ENCODE peak calls at places on chromosome 19, in seven cellular contexts. H, A, R, M, G, T and E are unnamed samples.

GRCh38 chr19:3440082-3440481 is 40.2 kb downstream of the SMIM24 start:
- DNase-seq in T (peak), H (peak), G (no peak), M (peak), R (peak), A (no peak), E (no peak)

GRCh38 chr19:823565-824121 is 1.9 kb upstream of the PLPPR3 start:
- DNase-seq in A (no peak), H (peak), M (no peak), T (no peak), G (peak), R (peak), E (no peak)

GRCh38 chr19:38061294-38061693 is 154.3 kb downstream of the SIPA1L3 start:
- DNase-seq in M (no peak), R (no peak), H (peak), G (no peak), A (peak), T (peak), E (peak)

GRCh38 chr19:29858000-29858596 is 46.3 kb downstream of the CCNE1 start:
- DNase-seq in T (peak), R (peak), H (no peak), A (no peak), G (peak), M (no peak), E (no peak)

GRCh38 chr19:2221918-2222317 is 14.2 kb downstream of the PLEKHJ1 start:
- DNase-seq in M (no peak), R (no peak), H (no peak), A (no peak), G (no peak), T (no peak), E (no peak)

GRCh38 chr19:2478324-2478755 is 2.4 kb downstream of the GADD45B start:
- DNase-seq in A (peak), T (no peak), M (peak), G (peak), H (peak), R (peak), E (no peak)

GRCh38 chr19:47573076-47574026 is at the start of gene ZNF541:
- DNase-seq in H (peak), M (peak), T (no peak), A (no peak), R (no peak), G (peak), E (no peak)

GRCh38 chr19:10960314-10961072 is at the start of gene SMARCA4:
- DNase-seq in M (peak), R (peak), T (peak), A (peak), H (peak), G (peak), E (peak)

GRCh38 chr19:57587529-57587928 is 3.6 kb downstream of the ZIK1 start:
- DNase-seq in G (no peak), M (no peak), H (peak), A (peak), R (no peak), T (no peak), E (peak)

GRCh38 chr19:19655641-19656343 is 7.7 kb downstream of the ATP13A1 start:
- DNase-seq in R (no peak), A (no peak), T (no peak), M (no peak), G (no peak), H (no peak), E (no peak)

GRCh38 chr19:10915511-10916091 is 12.8 kb downstream of the YIPF2 start:
- DNase-seq in R (no peak), M (no peak), A (peak), T (no peak), G (no peak), H (peak), E (peak)

GRCh38 chr19:48477067-48477685 is 8.0 kb downstream of the CYTH2 start:
- DNase-seq in G (no peak), R (no peak), H (no peak), M (no peak), T (no peak), A (no peak), E (no peak)

GRCh38 chr19:32599736-32600157 is 18.8 kb downstream of the PDCD5 start:
- DNase-seq in M (no peak), G (no peak), R (peak), H (peak), A (peak), T (peak), E (peak)

GRCh38 chr19:38952395-38953165 is 21.8 kb downstream of the MRPS12 start:
- DNase-seq in R (peak), T (peak), H (peak), M (no peak), A (no peak), G (no peak), E (no peak)

GRCh38 chr19:38849746-38850230 is at the start of gene HNRNPL:
- DNase-seq in G (peak), R (peak), T (no peak), A (no peak), M (peak), H (no peak), E (no peak)

GRCh38 chr19:42247631-42248199 is 5.3 kb upstream of the GSK3A start:
- DNase-seq in G (no peak), M (no peak), R (no peak), H (no peak), T (no peak), A (no peak), E (no peak)

GRCh38 chr19:5271145-5271544 is 69.5 kb downstream of the PTPRS start:
- DNase-seq in A (no peak), T (peak), M (no peak), R (no peak), H (no peak), G (no peak), E (no peak)

GRCh38 chr19:6519289-6519688 is 11.5 kb upstream of the TNFSF9 start:
- DNase-seq in A (peak), T (peak), M (no peak), R (no peak), H (peak), G (no peak), E (no peak)

GRCh38 chr19:15187026-15188007 is 13.5 kb downstream of the NOTCH3 start:
- DNase-seq in R (peak), G (no peak), T (no peak), A (no peak), M (no peak), H (no peak), E (no peak)

GRCh38 chr19:33396701-33397535 is 23.4 kb downstream of the CEBPG start:
- DNase-seq in G (peak), H (peak), T (no peak), M (peak), A (no peak), R (peak), E (no peak)

GRCh38 chr19:53372196-53372595 is 6.7 kb downstream of the ZNF525 start:
- DNase-seq in H (no peak), M (no peak), G (no peak), R (no peak), A (no peak), T (no peak), E (no peak)

GRCh38 chr19:33407716-33408115 is 34.2 kb downstream of the CEBPG start:
- DNase-seq in G (no peak), T (no peak), A (no peak), H (no peak), R (no peak), M (peak), E (no peak)

GRCh38 chr19:1921326-1921725 is 16.1 kb downstream of the ADAT3 start:
- DNase-seq in T (no peak), R (no peak), M (no peak), G (no peak), H (no peak), A (no peak), E (no peak)

GRCh38 chr19:55526216-55527196 is 10.4 kb downstream of the SBK2 start:
- DNase-seq in H (peak), T (peak), R (peak), G (peak), M (peak), A (no peak), E (no peak)

GRCh38 chr19:51407631-51408131 is 9.8 kb downstream of the SIGLEC10 start:
- DNase-seq in A (peak), R (peak), H (peak), G (no peak), M (no peak), T (peak), E (no peak)

GRCh38 chr19:53927745-53928144 is 18.7 kb downstream of the CACNG7 start:
- DNase-seq in G (no peak), R (peak), H (peak), A (peak), M (no peak), T (no peak), E (peak)

GRCh38 chr19:42313096-42313839 is at the start of gene TMEM145:
- DNase-seq in G (no peak), R (peak), M (no peak), A (peak), T (peak), H (peak), E (no peak)

GRCh38 chr19:610801-611505 is 21.3 kb downstream of the HCN2 start:
- DNase-seq in R (no peak), M (no peak), T (no peak), H (peak), G (no peak), A (no peak), E (peak)

GRCh38 chr19:14763497-14764145 is 14.7 kb downstream of the ADGRE2 start:
- DNase-seq in R (no peak), A (no peak), G (no peak), T (no peak), H (no peak), M (no peak), E (no peak)

GRCh38 chr19:43872547-43873336 is 45.6 kb downstream of the ZNF283 start:
- DNase-seq in R (no peak), G (no peak), H (peak), M (no peak), A (peak), T (no peak), E (no peak)

GRCh38 chr19:5627395-5627904 is 4.6 kb downstream of the SAFB start:
- DNase-seq in T (no peak), M (peak), A (no peak), H (no peak), R (peak), G (peak), E (no peak)

GRCh38 chr19:14434543-14435319 is 1.6 kb downstream of the PKN1 start:
- DNase-seq in G (peak), H (peak), M (peak), T (no peak), A (peak), R (no peak), E (no peak)

GRCh38 chr19:41746593-41747227 is 8.6 kb upstream of the CEACAM6 start:
- DNase-seq in G (no peak), T (peak), R (peak), H (peak), M (peak), A (peak), E (no peak)

GRCh38 chr19:11142528-11143171 is 12.9 kb downstream of the SPC24 start:
- DNase-seq in T (peak), A (peak), G (peak), M (peak), R (peak), H (peak), E (peak)

GRCh38 chr19:16660763-16661479 is at the start of gene TMEM38A:
- DNase-seq in A (peak), T (no peak), H (peak), G (peak), R (peak), M (peak), E (no peak)

GRCh38 chr19:18493440-18494266 is 28.2 kb downstream of the ELL start:
- DNase-seq in H (no peak), A (no peak), R (no peak), T (no peak), M (no peak), G (no peak), E (no peak)

GRCh38 chr19:18495204-18495911 is 26.5 kb downstream of the ELL start:
- DNase-seq in G (no peak), A (no peak), H (no peak), M (no peak), R (no peak), T (no peak), E (no peak)

GRCh38 chr19:18496980-18497256 is 25.0 kb downstream of the ELL start:
- DNase-seq in H (no peak), R (no peak), T (no peak), A (no peak), G (no peak), M (no peak), E (no peak)

GRCh38 chr19:18494267-18494607 is 27.6 kb downstream of the ELL start:
- DNase-seq in R (no peak), H (peak), A (no peak), M (no peak), G (no peak), T (no peak), E (no peak)

GRCh38 chr19:18496167-18496979 is 25.5 kb downstream of the ELL start:
- DNase-seq in T (no peak), R (no peak), A (peak), H (peak), G (peak), M (peak), E (no peak)
- H3K27ac ChIP-seq in T (no peak), R (no peak), A (peak), H (no peak), G (peak), M (peak), E (peak)

DNA sequence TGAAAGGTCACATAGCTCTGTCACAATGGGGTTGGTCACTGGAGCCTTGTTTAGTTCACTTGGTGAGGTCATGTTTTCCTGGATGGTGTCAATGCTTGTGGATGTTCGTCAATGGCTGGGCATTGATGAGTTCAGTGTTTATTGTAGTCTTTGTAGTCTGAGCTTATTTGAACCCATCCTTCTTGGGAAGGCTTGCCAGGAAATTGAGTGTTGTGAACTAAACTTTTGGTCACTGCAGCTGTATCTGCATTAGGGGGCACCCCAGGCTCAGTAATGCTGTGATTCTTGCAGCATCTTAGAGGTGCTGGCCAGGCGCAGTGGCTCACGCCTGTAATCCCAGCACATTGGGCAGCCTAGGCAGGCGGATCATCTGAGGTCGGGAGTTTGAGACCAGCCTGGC is 22.0 kb downstream of the BLOC1S3 start:
- DNase-seq in M (no peak), G (no peak), H (peak), A (peak), T (no peak), R (peak), E (no peak)
- TF ChIP-seq CTCF in M (peak), G (peak), H (peak), A (peak), T (peak), R (peak), E (peak)

GRCh38 chr19:46524272-46524671 is 28.6 kb upstream of the PNMA8B start:
- DNase-seq in G (no peak), M (no peak), T (no peak), H (no peak), A (no peak), R (no peak), E (no peak)
- H3K4me3 ChIP-seq in G (no peak), M (no peak), T (no peak), H (no peak), A (no peak), R (no peak), E (no peak)

DNA sequence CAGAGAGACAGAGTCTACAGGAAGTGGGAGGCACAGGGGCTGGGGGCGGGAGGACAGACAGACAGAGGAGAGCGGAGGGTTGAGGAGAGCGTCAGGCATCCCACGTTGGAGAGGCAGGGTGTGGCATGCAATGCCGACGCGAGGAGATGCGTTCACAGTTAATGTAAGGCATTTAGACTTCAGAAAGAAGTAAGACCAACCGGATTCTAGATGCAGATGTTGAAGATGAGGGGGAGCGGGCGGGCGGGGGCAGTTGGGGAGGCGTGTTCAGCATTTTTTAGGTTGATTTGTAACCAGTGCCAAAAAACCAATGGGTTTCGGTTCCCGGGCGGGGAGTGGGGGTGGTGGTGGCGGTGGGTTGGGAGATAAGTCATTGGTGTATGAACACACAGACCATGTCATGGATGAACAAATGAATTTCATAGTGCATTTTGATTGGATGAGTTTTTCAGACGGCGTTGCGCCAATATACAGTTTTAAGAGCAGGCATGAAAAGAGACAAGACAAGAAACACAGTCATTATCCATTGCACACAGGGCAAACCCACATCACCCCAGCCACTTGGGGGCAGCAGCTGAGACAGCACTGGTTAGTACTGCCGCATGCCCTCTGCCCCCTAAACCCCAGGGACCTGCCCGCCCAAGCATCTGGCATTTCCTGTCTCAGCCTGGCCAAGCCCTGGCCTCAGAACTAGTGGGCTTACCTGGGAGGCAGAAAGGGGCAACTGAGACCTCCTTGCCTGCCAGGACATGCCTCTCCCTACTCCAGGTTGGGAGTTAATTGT is 91.3 kb downstream of the IER2 start:
- DNase-seq in M (no peak), A (peak), G (no peak), H (no peak), T (no peak), R (peak), E (no peak)
- H3K27ac ChIP-seq in M (no peak), A (no peak), G (no peak), H (no peak), T (no peak), R (no peak), E (no peak)